ENCODE peak calls at places on chromosomes 13 and 19, in seven cellular contexts. One of them, this sample, is unnamed.

GRCh38 chr13:85512421-85512820 is 286.8 kb downstream of the SLITRK6 start:
- DNase-seq in effector CD4-positive, alpha-beta T cell: no peak
- DNase-seq in stimulated activated CD8-positive, alpha-beta memory T cell treated with anti-CD3 and anti-CD28 coated beads, Interleukin-7, amount 100 ng/mL, for 24 hours: no peak
- DNase-seq in AG20443: no peak
- DNase-seq in substantia nigra: no peak
- DNase-seq in AG09319: no peak
- DNase-seq in foreskin melanocyte: no peak
- DNase-seq in this sample: no peak

GRCh38 chr19:20254151-20254550 is 87.1 kb downstream of the ZNF486 start:
- DNase-seq in substantia nigra: no peak
- DNase-seq in AG20443: no peak
- DNase-seq in AG09319: no peak
- DNase-seq in effector CD4-positive, alpha-beta T cell: no peak
- DNase-seq in foreskin melanocyte: no peak
- DNase-seq in stimulated activated CD8-positive, alpha-beta memory T cell treated with anti-CD3 and anti-CD28 coated beads, Interleukin-7, amount 100 ng/mL, for 24 hours: no peak
- DNase-seq in this sample: no peak

GRCh38 chr13:96636310-96636709 is 358.0 kb downstream of the OXGR1 start:
- DNase-seq in substantia nigra: no peak
- DNase-seq in effector CD4-positive, alpha-beta T cell: no peak
- DNase-seq in AG09319: no peak
- DNase-seq in stimulated activated CD8-positive, alpha-beta memory T cell treated with anti-CD3 and anti-CD28 coated beads, Interleukin-7, amount 100 ng/mL, for 24 hours: no peak
- DNase-seq in foreskin melanocyte: no peak
- DNase-seq in AG20443: no peak
- DNase-seq in this sample: no peak

GRCh38 chr13:112200200-112200599 is 133.3 kb downstream of the SOX1 start:
- DNase-seq in AG20443: no peak
- DNase-seq in effector CD4-positive, alpha-beta T cell: no peak
- DNase-seq in stimulated activated CD8-positive, alpha-beta memory T cell treated with anti-CD3 and anti-CD28 coated beads, Interleukin-7, amount 100 ng/mL, for 24 hours: no peak
- DNase-seq in substantia nigra: no peak
- DNase-seq in foreskin melanocyte: no peak
- DNase-seq in AG09319: no peak
- DNase-seq in this sample: no peak

GRCh38 chr19:29216021-29216420 is 3.1 kb upstream of the UQCRFS1 start:
- DNase-seq in foreskin melanocyte: no peak
- DNase-seq in stimulated activated CD8-positive, alpha-beta memory T cell treated with anti-CD3 and anti-CD28 coated beads, Interleukin-7, amount 100 ng/mL, for 24 hours: no peak
- DNase-seq in AG20443: no peak
- DNase-seq in effector CD4-positive, alpha-beta T cell: no peak
- DNase-seq in AG09319: no peak
- DNase-seq in substantia nigra: no peak
- DNase-seq in this sample: no peak

GRCh38 chr13:110726726-110727125 is 13.2 kb downstream of the ING1 start:
- DNase-seq in foreskin melanocyte: no peak
- DNase-seq in AG09319: no peak
- DNase-seq in effector CD4-positive, alpha-beta T cell: peak; percentile 28
- DNase-seq in AG20443: no peak
- DNase-seq in stimulated activated CD8-positive, alpha-beta memory T cell treated with anti-CD3 and anti-CD28 coated beads, Interleukin-7, amount 100 ng/mL, for 24 hours: peak; percentile 48
- DNase-seq in substantia nigra: no peak
- DNase-seq in this sample: no peak

GRCh38 chr13:89567025-89567424 is 1780.5 kb upstream of the MIR17HG start:
- DNase-seq in AG20443: no peak
- DNase-seq in foreskin melanocyte: no peak
- DNase-seq in stimulated activated CD8-positive, alpha-beta memory T cell treated with anti-CD3 and anti-CD28 coated beads, Interleukin-7, amount 100 ng/mL, for 24 hours: no peak
- DNase-seq in effector CD4-positive, alpha-beta T cell: no peak
- DNase-seq in substantia nigra: no peak
- DNase-seq in AG09319: no peak
- DNase-seq in this sample: no peak

GRCh38 chr19:10112895-10113591 is 1.6 kb downstream of the P2RY11 start:
- DNase-seq in foreskin melanocyte: no peak
- DNase-seq in effector CD4-positive, alpha-beta T cell: peak; percentile 58
- DNase-seq in stimulated activated CD8-positive, alpha-beta memory T cell treated with anti-CD3 and anti-CD28 coated beads, Interleukin-7, amount 100 ng/mL, for 24 hours: peak; percentile 41
- DNase-seq in AG09319: no peak
- DNase-seq in substantia nigra: no peak
- DNase-seq in AG20443: peak; percentile 49
- DNase-seq in this sample: no peak

GRCh38 chr19:32642771-32643170 is 32.2 kb downstream of the ANKRD27 start:
- DNase-seq in effector CD4-positive, alpha-beta T cell: peak; percentile 25
- DNase-seq in AG20443: no peak
- DNase-seq in substantia nigra: no peak
- DNase-seq in foreskin melanocyte: no peak
- DNase-seq in AG09319: no peak
- DNase-seq in stimulated activated CD8-positive, alpha-beta memory T cell treated with anti-CD3 and anti-CD28 coated beads, Interleukin-7, amount 100 ng/mL, for 24 hours: peak; percentile 21
- DNase-seq in this sample: no peak

GRCh38 chr13:63288576-63288975 is 1872.9 kb upstream of the PCDH20 start:
- DNase-seq in stimulated activated CD8-positive, alpha-beta memory T cell treated with anti-CD3 and anti-CD28 coated beads, Interleukin-7, amount 100 ng/mL, for 24 hours: no peak
- DNase-seq in substantia nigra: no peak
- DNase-seq in AG20443: no peak
- DNase-seq in foreskin melanocyte: peak; percentile 71
- DNase-seq in effector CD4-positive, alpha-beta T cell: no peak
- DNase-seq in AG09319: no peak
- DNase-seq in this sample: no peak

GRCh38 chr19:13102666-13103584 is at the start of gene LYL1:
- DNase-seq in stimulated activated CD8-positive, alpha-beta memory T cell treated with anti-CD3 and anti-CD28 coated beads, Interleukin-7, amount 100 ng/mL, for 24 hours: no peak
- DNase-seq in foreskin melanocyte: peak; percentile 24
- DNase-seq in effector CD4-positive, alpha-beta T cell: no peak
- DNase-seq in AG20443: peak; percentile 73
- DNase-seq in AG09319: no peak
- DNase-seq in substantia nigra: peak; percentile 39
- DNase-seq in this sample: no peak

GRCh38 chr13:23750383-23751121 is 138.6 kb downstream of the MIPEP start:
- DNase-seq in effector CD4-positive, alpha-beta T cell: no peak
- DNase-seq in foreskin melanocyte: no peak
- DNase-seq in AG20443: no peak
- DNase-seq in substantia nigra: no peak
- DNase-seq in stimulated activated CD8-positive, alpha-beta memory T cell treated with anti-CD3 and anti-CD28 coated beads, Interleukin-7, amount 100 ng/mL, for 24 hours: no peak
- DNase-seq in AG09319: no peak
- DNase-seq in this sample: no peak

GRCh38 chr19:50258918-50259372 is 55.5 kb downstream of the MYH14 start:
- DNase-seq in effector CD4-positive, alpha-beta T cell: no peak
- DNase-seq in AG20443: no peak
- DNase-seq in stimulated activated CD8-positive, alpha-beta memory T cell treated with anti-CD3 and anti-CD28 coated beads, Interleukin-7, amount 100 ng/mL, for 24 hours: peak; percentile 11
- DNase-seq in foreskin melanocyte: no peak
- DNase-seq in substantia nigra: no peak
- DNase-seq in AG09319: no peak
- DNase-seq in this sample: no peak

GRCh38 chr13:76512676-76513277 is 373.4 kb downstream of the KCTD12 start:
- DNase-seq in substantia nigra: no peak
- DNase-seq in stimulated activated CD8-positive, alpha-beta memory T cell treated with anti-CD3 and anti-CD28 coated beads, Interleukin-7, amount 100 ng/mL, for 24 hours: no peak
- DNase-seq in foreskin melanocyte: peak; percentile 46
- DNase-seq in AG20443: peak; percentile 19
- DNase-seq in AG09319: peak; percentile 82
- DNase-seq in effector CD4-positive, alpha-beta T cell: no peak
- DNase-seq in this sample: no peak

GRCh38 chr19:17749912-17750317 is 1.4 kb upstream of the FCHO1 start:
- DNase-seq in AG20443: no peak
- DNase-seq in foreskin melanocyte: no peak
- DNase-seq in stimulated activated CD8-positive, alpha-beta memory T cell treated with anti-CD3 and anti-CD28 coated beads, Interleukin-7, amount 100 ng/mL, for 24 hours: no peak
- DNase-seq in effector CD4-positive, alpha-beta T cell: no peak
- DNase-seq in substantia nigra: peak; percentile 14
- DNase-seq in AG09319: no peak
- DNase-seq in this sample: no peak